ENCODE peak calls at places on chromosomes 13 and 19, in nine cellular contexts. S is prostate gland, L is thyroid gland, K is stomach, G is endothelial cell, W is mesothelial cell of epicardium, U is hepatocyte, N is left lung, X is AG09319. A is an unnamed sample.

GRCh38 chr19:10812902-10813404 is 23.1 kb downstream of the TMED1 start:
- DNase-seq in X (peak), L (peak), S (no peak), G (no peak), N (peak), U (peak), W (no peak), K (peak), A (no peak)

GRCh38 chr13:107743983-107744382 is 471.4 kb downstream of the LIG4 start:
- DNase-seq in N (no peak), K (no peak), U (peak), G (no peak), X (no peak), W (no peak), S (no peak), L (no peak), A (no peak)

GRCh38 chr13:45218689-45219088 is 17.8 kb upstream of the KCTD4 start:
- DNase-seq in S (no peak), U (no peak), X (no peak), L (no peak), W (no peak), N (no peak), K (no peak), G (no peak), A (no peak)

GRCh38 chr19:43682824-43683661 is 13.1 kb upstream of the PLAUR start:
- DNase-seq in S (no peak), K (no peak), G (no peak), N (no peak), U (no peak), L (no peak), W (no peak), X (no peak), A (no peak)

GRCh38 chr13:38602261-38602660 is 84.6 kb upstream of the FREM2 start:
- DNase-seq in G (no peak), S (no peak), W (no peak), L (no peak), N (no peak), X (no peak), K (no peak), U (no peak), A (no peak)

GRCh38 chr13:21208755-21209154 is 32.3 kb downstream of the MRPL57 start:
- DNase-seq in N (no peak), G (no peak), U (no peak), L (no peak), S (no peak), K (no peak), X (no peak), W (no peak), A (no peak)

GRCh38 chr19:55005684-55006488 is 32.2 kb downstream of the GP6 start:
- DNase-seq in U (peak), K (no peak), N (no peak), S (no peak), X (no peak), G (no peak), L (peak), W (no peak), A (no peak)

GRCh38 chr13:86892330-86892729 is 778.8 kb upstream of the SLITRK5 start:
- DNase-seq in X (no peak), U (no peak), S (no peak), K (no peak), G (no peak), L (no peak), N (no peak), W (no peak), A (no peak)

GRCh38 chr13:110116072-110116487 is 190.9 kb downstream of the COL4A1 start:
- DNase-seq in K (peak), W (no peak), S (no peak), L (peak), N (peak), X (no peak), G (peak), U (peak), A (no peak)

GRCh38 chr13:95352486-95352885 is 51.2 kb upstream of the ABCC4 start:
- DNase-seq in W (no peak), S (no peak), N (no peak), L (no peak), X (no peak), G (no peak), U (no peak), K (no peak), A (no peak)

GRCh38 chr19:3176715-3177501 is 1.7 kb upstream of the S1PR4 start:
- DNase-seq in W (no peak), X (no peak), L (peak), U (peak), S (no peak), G (no peak), K (peak), N (peak), A (peak)

GRCh38 chr19:16659464-16659831 is 496 bp downstream of the SMIM7 start:
- DNase-seq in X (no peak), N (no peak), L (no peak), S (no peak), G (no peak), U (no peak), K (peak), W (no peak), A (no peak)

GRCh38 chr13:114082849-114083645 is 49.4 kb downstream of the RASA3 start:
- DNase-seq in U (no peak), G (no peak), N (no peak), K (no peak), L (no peak), S (no peak), X (no peak), W (no peak), A (peak)

GRCh38 chr13:111552891-111553637 is 232.6 kb downstream of the TEX29 start:
- DNase-seq in L (no peak), K (no peak), U (no peak), W (no peak), G (no peak), N (no peak), X (no peak), S (no peak), A (peak)

GRCh38 chr19:42075364-42075615 is 676 bp upstream of the ZNF574 start:
- DNase-seq in X (no peak), G (no peak), N (no peak), U (no peak), S (no peak), K (no peak), L (no peak), W (no peak), A (no peak)

GRCh38 chr19:1513492-1514294 is 874 bp upstream of the ADAMTSL5 start:
- DNase-seq in L (no peak), S (no peak), N (peak), U (peak), W (no peak), G (peak), X (peak), K (peak), A (no peak)

GRCh38 chr13:107834717-107835116 is 380.6 kb downstream of the LIG4 start:
- DNase-seq in G (no peak), W (no peak), S (no peak), X (no peak), L (no peak), U (no peak), N (no peak), K (no peak), A (no peak)

GRCh38 chr13:40982772-40983171 is 36.3 kb downstream of the ELF1 start:
- DNase-seq in G (peak), N (no peak), U (peak), X (no peak), S (peak), K (no peak), L (peak), W (no peak), A (no peak)

GRCh38 chr19:33303791-33304759 is 1.7 kb upstream of the CEBPA start:
- DNase-seq in K (peak), W (no peak), S (peak), G (no peak), U (peak), N (peak), X (no peak), L (peak), A (no peak)

GRCh38 chr13:23657056-23657455 is 86.8 kb downstream of the TNFRSF19 start:
- DNase-seq in U (no peak), N (no peak), W (no peak), L (no peak), S (no peak), K (no peak), G (no peak), X (no peak), A (no peak)

GRCh38 chr13:114022876-114023275 is 49.0 kb upstream of the C13orf46 start:
- DNase-seq in G (no peak), W (no peak), S (no peak), K (no peak), X (no peak), U (no peak), N (peak), L (no peak), A (no peak)

GRCh38 chr19:37987356-37988332 is 80.6 kb downstream of the SIPA1L3 start:
- DNase-seq in K (no peak), G (peak), X (no peak), S (no peak), U (peak), W (no peak), N (no peak), L (no peak), A (no peak)
- TF ChIP-seq CTCF in K (no peak), G (peak), X (no peak), S (no peak), U (peak), W (no peak), N (no peak), L (no peak), A (no peak)

DNA sequence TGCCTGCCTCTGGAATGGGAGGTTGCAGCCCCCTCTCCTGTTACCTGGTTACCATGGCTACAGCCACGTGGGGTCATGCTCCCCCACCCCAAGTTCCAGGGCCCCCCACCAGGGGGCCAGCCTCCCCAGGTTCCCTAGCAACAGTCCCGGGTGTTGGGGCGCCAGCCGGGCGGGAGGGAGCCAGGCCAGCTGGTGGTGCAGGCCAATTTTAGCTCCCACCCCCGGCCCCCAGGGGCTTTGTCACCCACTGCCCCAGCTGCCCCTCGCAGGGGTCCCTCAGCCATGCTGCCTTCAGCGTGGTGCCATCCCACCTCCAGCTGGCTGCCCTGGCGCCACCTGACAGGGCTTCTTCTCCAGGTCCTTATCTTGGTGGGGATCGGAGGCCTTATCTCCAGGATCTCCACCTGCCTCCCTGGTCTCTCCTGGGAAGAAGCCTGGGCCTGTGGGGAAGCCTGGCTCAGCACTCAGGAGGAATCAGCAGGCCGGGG is 3.0 kb downstream of the MARK4 start:
- DNase-seq in S (no peak), N (no peak), U (no peak), G (no peak), L (no peak), X (no peak), W (no peak), K (no peak), A (no peak)
- TF ChIP-seq CTCF in S (no peak), N (no peak), U (no peak), G (peak), L (no peak), X (peak), W (peak), K (no peak), A (peak)

GRCh38 chr13:72255908-72256307 is 388.9 kb upstream of the DACH1 start:
- DNase-seq in X (no peak), W (no peak), N (no peak), K (no peak), G (peak), S (peak), U (peak), L (peak), A (no peak)
- TF ChIP-seq CTCF in X (peak), W (no peak), N (no peak), K (no peak), G (no peak), S (no peak), U (peak), L (peak), A (peak)

GRCh38 chr19:4414144-4414799 is 11.8 kb downstream of the CHAF1A start:
- DNase-seq in S (no peak), L (no peak), N (no peak), K (no peak), W (no peak), U (no peak), X (no peak), G (no peak), A (no peak)
- TF ChIP-seq CTCF in S (no peak), L (no peak), N (no peak), K (no peak), W (no peak), U (no peak), X (no peak), G (no peak), A (no peak)

DNA sequence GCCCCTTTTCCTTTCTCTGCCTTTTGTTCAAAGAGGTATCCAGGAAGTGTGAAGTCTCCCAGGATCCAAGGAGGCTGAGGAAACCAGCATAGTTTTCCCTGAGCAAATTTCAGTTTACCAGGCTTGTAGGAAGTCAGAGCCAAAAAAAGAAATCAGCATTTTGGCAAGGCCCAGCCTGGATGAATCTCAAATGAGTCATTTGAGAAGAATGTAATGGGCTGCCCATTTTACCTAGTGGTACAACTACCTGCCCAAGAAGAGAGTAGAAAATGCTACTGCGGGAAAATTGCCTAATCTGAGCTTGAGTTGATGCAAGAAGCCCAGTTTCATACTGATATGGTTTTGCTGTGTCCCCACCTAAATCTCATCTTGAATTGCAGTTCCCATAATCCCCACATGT is 284.1 kb upstream of the ZNF507 start:
- DNase-seq in G (no peak), K (no peak), W (no peak), U (no peak), X (no peak), N (no peak), L (no peak), S (peak), A (no peak)
- TF ChIP-seq CTCF in G (no peak), K (no peak), W (no peak), U (no peak), X (no peak), N (no peak), L (no peak), S (no peak), A (no peak)

GRCh38 chr13:27026396-27026795 is 145.2 kb downstream of the USP12 start:
- DNase-seq in W (no peak), U (no peak), K (no peak), L (no peak), X (no peak), S (no peak), G (no peak), N (no peak), A (no peak)
- TF ChIP-seq CTCF in W (no peak), U (no peak), K (no peak), L (no peak), X (no peak), S (no peak), G (no peak), N (no peak), A (no peak)

GRCh38 chr13:92530364-92530763 is 696.2 kb upstream of the GPC6 start:
- DNase-seq in L (no peak), G (no peak), N (no peak), X (no peak), U (peak), W (no peak), S (no peak), K (no peak), A (no peak)
- TF ChIP-seq CTCF in L (no peak), G (no peak), N (no peak), X (no peak), U (peak), W (no peak), S (no peak), K (no peak), A (peak)

GRCh38 chr13:52846567-52847321 is 1.7 kb downstream of the PCDH8 start:
- DNase-seq in S (peak), X (no peak), U (peak), L (peak), N (peak), W (peak), K (no peak), G (peak), A (no peak)
- TF ChIP-seq CTCF in S (no peak), X (peak), U (peak), L (peak), N (no peak), W (peak), K (peak), G (no peak), A (peak)

GRCh38 chr19:48637948-48638830 is 1.0 kb upstream of the DBP start:
- DNase-seq in U (peak), K (peak), L (peak), W (peak), X (peak), G (peak), S (peak), N (no peak), A (no peak)
- TF ChIP-seq CTCF in U (peak), K (no peak), L (peak), W (no peak), X (peak), G (no peak), S (no peak), N (no peak), A (peak)